ENCODE peak calls at places on chromosome 1, in ten cellular contexts. A is right cardiac atrium; C is colonic mucosa; L is transverse colon; H is fibroblast of lung; I is neuronal stem cell; N is CD8-positive, alpha-beta T cell; E is aorta; D is upper lobe of right lung; J is heart right ventricle. W is an unnamed sample.

GRCh38 chr1:178579562-178579961 is 66.7 kb downstream of the TEX35 start:
- DNase-seq in A (no peak), C (no peak), L (peak; percentile 23), H (no peak), I (no peak), N (no peak), E (no peak), D (no peak), J (no peak), W (no peak)

GRCh38 chr1:159163609-159164008 is 7.8 kb upstream of the CADM3 start:
- DNase-seq in A (no peak), C (no peak), L (no peak), H (no peak), I (no peak), N (no peak), E (no peak), D (no peak), J (no peak), W (no peak)

GRCh38 chr1:46369542-46370213 is 24.4 kb upstream of the FAAH start:
- DNase-seq in A (no peak), C (no peak), L (no peak), H (no peak), I (no peak), N (no peak), E (no peak), D (no peak), J (no peak), W (no peak)

GRCh38 chr1:160346953-160347352 is 3.8 kb downstream of the NCSTN start:
- DNase-seq in A (no peak), C (no peak), L (no peak), H (no peak), I (no peak), N (no peak), E (no peak), D (no peak), J (no peak), W (no peak)

GRCh38 chr1:198253668-198254067 is 96.9 kb downstream of the NEK7 start:
- DNase-seq in A (no peak), C (no peak), L (no peak), H (peak; percentile 88), I (no peak), N (no peak), E (peak; percentile 35), D (no peak), J (no peak), W (no peak)

GRCh38 chr1:29249170-29249691 is 12.9 kb downstream of the PTPRU start:
- DNase-seq in A (no peak), C (no peak), L (no peak), H (peak; percentile 81), I (no peak), N (no peak), E (no peak), D (no peak), J (no peak), W (no peak)

GRCh38 chr1:29236993-29237905 is 927 bp downstream of the PTPRU start:
- DNase-seq in A (peak; percentile 64), C (peak; percentile 35), L (peak; percentile 18), H (peak; percentile 70), I (no peak), N (no peak), E (peak; percentile 74), D (peak; percentile 85), J (peak; percentile 52), W (no peak)

GRCh38 chr1:154611150-154611865 is 3.3 kb upstream of the ADAR start:
- DNase-seq in A (no peak), C (no peak), L (no peak), H (no peak), I (no peak), N (no peak), E (no peak), D (no peak), J (no peak), W (no peak)

GRCh38 chr1:231550448-231550781 is 21.9 kb downstream of the TSNAX start:
- DNase-seq in A (no peak), C (no peak), L (no peak), H (no peak), I (no peak), N (peak; percentile 15), E (no peak), D (no peak), J (no peak), W (peak; percentile 5)

GRCh38 chr1:174217787-174218574 is 58.7 kb downstream of the RABGAP1L start:
- DNase-seq in A (no peak), C (no peak), L (no peak), H (peak; percentile 31), I (peak; percentile 15), N (no peak), E (no peak), D (no peak), J (no peak), W (no peak)

DNA sequence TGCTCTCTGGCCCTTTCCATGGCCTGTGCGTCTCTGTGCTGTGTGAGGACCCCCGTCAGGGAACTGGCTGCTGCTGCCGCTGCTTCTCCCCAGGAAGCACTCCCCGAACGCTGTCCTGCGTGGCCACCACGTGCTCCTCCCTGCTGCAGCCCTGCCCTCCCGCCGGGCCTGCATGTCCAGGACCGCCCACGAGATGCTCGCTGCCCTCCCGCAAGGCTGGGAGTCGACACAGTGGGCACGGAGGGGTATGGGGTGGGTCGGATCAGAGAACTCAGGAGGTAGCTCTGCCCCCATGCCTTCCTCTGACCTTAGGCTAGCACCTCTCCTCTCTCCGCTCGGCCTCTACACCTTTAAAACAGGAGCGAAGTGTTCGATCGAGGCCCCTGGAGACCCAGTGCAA is 171.9 kb upstream of the AJAP1 start:
- DNase-seq in A (no peak), C (no peak), L (no peak), H (no peak), I (no peak), N (no peak), E (no peak), D (peak; percentile 49), J (no peak), W (no peak)
- H3K9me3 ChIP-seq in A (no peaks in the 10 kb centered on the region), C (no peaks in the 10 kb centered on the region), L (no peaks in the 10 kb centered on the region), H (no peaks in the 10 kb centered on the region), I (peaks cover 2% of the 10 kb centered on the region), N (no peaks in the 10 kb centered on the region), E (peaks cover 3% of the 10 kb centered on the region), D (no peaks in the 10 kb centered on the region), J (no peaks in the 10 kb centered on the region), W (no peaks in the 10 kb centered on the region)

GRCh38 chr1:35571263-35571662 is 1.9 kb upstream of the TFAP2E start:
- DNase-seq in A (no peak), C (no peak), L (no peak), H (no peak), I (no peak), N (no peak), E (no peak), D (peak; percentile 11), J (no peak), W (no peak)

GRCh38 chr1:35572296-35572695 is 818 bp upstream of the TFAP2E start:
- DNase-seq in A (no peak), C (no peak), L (no peak), H (no peak), I (no peak), N (no peak), E (no peak), D (peak; percentile 4), J (no peak), W (no peak)

GRCh38 chr1:35573776-35574654 is 901 bp downstream of the TFAP2E start:
- DNase-seq in A (no peak), C (no peak), L (no peak), H (no peak), I (no peak), N (no peak), E (no peak), D (peak; percentile 61), J (no peak), W (no peak)

GRCh38 chr1:35574655-35575400 is 1.7 kb downstream of the TFAP2E start:
- DNase-seq in A (no peak), C (no peak), L (no peak), H (no peak), I (no peak), N (no peak), E (no peak), D (peak; percentile 68), J (no peak), W (no peak)

GRCh38 chr1:35573198-35573775 is at the start of gene TFAP2E:
- DNase-seq in A (peak; percentile 52), C (peak; percentile 57), L (peak; percentile 65), H (no peak), I (no peak), N (no peak), E (peak; percentile 61), D (peak; percentile 88), J (no peak), W (no peak)
- H3K4me1 ChIP-seq in A (peaks cover 4% of the 10 kb centered on the region), C (peaks cover 14% of the 10 kb centered on the region), L (peaks cover 33% of the 10 kb centered on the region), H (no peaks in the 10 kb centered on the region), I (peaks cover 3% of the 10 kb centered on the region), N (peaks cover 20% of the 10 kb centered on the region), E (no peaks in the 10 kb centered on the region), D (peaks cover 8% of the 10 kb centered on the region), J (peaks cover 10% of the 10 kb centered on the region), W (peaks cover 18% of the 10 kb centered on the region)

GRCh38 chr1:20051218-20051829 is 18.7 kb upstream of the PLA2G5 start:
- DNase-seq in A (no peak), C (peak; percentile 1), L (no peak), H (no peak), I (no peak), N (no peak), E (no peak), D (no peak), J (no peak), W (no peak)
- H3K9me3 ChIP-seq in A (no peaks in the 10 kb centered on the region), C (no peaks in the 10 kb centered on the region), L (peaks cover 9% of the 10 kb centered on the region), H (no peaks in the 10 kb centered on the region), I (no peaks in the 10 kb centered on the region), N (no peaks in the 10 kb centered on the region), E (peaks cover 1% of the 10 kb centered on the region), D (no peaks in the 10 kb centered on the region), J (peaks cover 8% of the 10 kb centered on the region), W (no peaks in the 10 kb centered on the region)

GRCh38 chr1:8389962-8390535 is 72.1 kb downstream of the SLC45A1 start:
- DNase-seq in A (no peak), C (no peak), L (no peak), H (no peak), I (no peak), N (no peak), E (no peak), D (no peak), J (no peak), W (no peak)

GRCh38 chr1:8392522-8392921 is 74.6 kb downstream of the SLC45A1 start:
- DNase-seq in A (no peak), C (no peak), L (no peak), H (no peak), I (no peak), N (no peak), E (no peak), D (no peak), J (no peak), W (no peak)

GRCh38 chr1:8388732-8389562 is 71.0 kb downstream of the SLC45A1 start:
- DNase-seq in A (no peak), C (no peak), L (no peak), H (no peak), I (no peak), N (no peak), E (no peak), D (no peak), J (no peak), W (no peak)

GRCh38 chr1:8394456-8395321 is 76.8 kb downstream of the SLC45A1 start:
- DNase-seq in A (no peak), C (no peak), L (no peak), H (peak; percentile 93), I (no peak), N (no peak), E (peak; percentile 62), D (no peak), J (no peak), W (no peak)

DNA sequence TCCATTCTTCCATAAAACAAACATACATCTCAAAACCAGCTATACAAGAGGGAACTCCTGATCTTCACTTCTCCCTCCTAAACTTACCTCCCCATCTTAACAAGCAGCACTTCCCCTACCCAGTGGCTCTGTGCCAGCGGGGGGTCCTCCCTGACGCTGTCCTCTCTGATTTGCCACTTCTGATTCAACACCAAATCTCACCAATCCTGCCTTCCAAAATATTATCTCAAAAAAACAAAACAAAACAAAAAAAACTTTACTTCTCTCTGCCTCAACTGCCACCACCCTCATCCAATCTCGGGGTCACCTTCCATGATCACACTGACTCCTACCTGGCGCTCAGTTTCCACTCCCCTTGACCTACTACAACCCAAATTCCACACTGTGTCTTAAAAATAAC is 72.8 kb downstream of the SLC45A1 start:
- DNase-seq in A (no peak), C (no peak), L (no peak), H (no peak), I (no peak), N (no peak), E (no peak), D (no peak), J (no peak), W (no peak)
- H3K4me1 ChIP-seq in A (peaks cover 16% of the 10 kb centered on the region), C (peaks cover 4% of the 10 kb centered on the region), L (peaks cover 53% of the 10 kb centered on the region), H (peaks cover 17% of the 10 kb centered on the region), I (peaks cover 7% of the 10 kb centered on the region), N (peaks cover 13% of the 10 kb centered on the region), E (no peaks in the 10 kb centered on the region), D (peaks cover 23% of the 10 kb centered on the region), J (peaks cover 88% of the 10 kb centered on the region), W (peaks cover 16% of the 10 kb centered on the region)

W was measured in effector memory CD4-positive, alpha-beta T cell.